ENCODE peak calls at places on chromosome 21, in six cellular contexts. R is MM.1S, E is ureter, Q is choroid plexus epithelial cell, Z is AG08396, W is T-cell. L is an unnamed sample.

GRCh38 chr21:26147535-26147934 is 23.0 kb downstream of the APP start:
- DNase-seq in R (no peak), E (no peak), Q (no peak), Z (no peak), W (no peak), L (no peak)

GRCh38 chr21:45894107-45894810 is 87.3 kb upstream of the COL6A1 start:
- DNase-seq in R (no peak), E (no peak), Q (peak), Z (peak), W (no peak), L (no peak)

GRCh38 chr21:46509760-46510159 is 51.1 kb downstream of the DIP2A start:
- DNase-seq in R (no peak), E (peak), Q (no peak), Z (no peak), W (no peak), L (no peak)

GRCh38 chr21:25735895-25736597 is 1.3 kb downstream of the GABPA start:
- DNase-seq in R (peak), E (no peak), Q (peak), Z (peak), W (no peak), L (peak)

GRCh38 chr21:45226540-45227326 is 61.0 kb downstream of the POFUT2 start:
- DNase-seq in R (no peak), E (no peak), Q (no peak), Z (no peak), W (peak), L (peak)

GRCh38 chr21:36550761-36551160 is 70.8 kb upstream of the CLDN14 start:
- DNase-seq in R (no peak), E (no peak), Q (no peak), Z (no peak), W (no peak), L (no peak)

GRCh38 chr21:42939581-42940413 is 14.4 kb upstream of the ERVH48-1 start:
- DNase-seq in R (no peak), E (peak), Q (peak), Z (peak), W (no peak), L (peak)

GRCh38 chr21:41399401-41399800 is 26.6 kb upstream of the MX1 start:
- DNase-seq in R (no peak), E (no peak), Q (no peak), Z (no peak), W (no peak), L (no peak)

GRCh38 chr21:38470762-38471161 is 27.5 kb downstream of the ERG start:
- DNase-seq in R (no peak), E (no peak), Q (peak), Z (no peak), W (no peak), L (no peak)

GRCh38 chr21:39451332-39452206 is at the start of gene SH3BGR:
- DNase-seq in R (no peak), E (peak), Q (no peak), Z (no peak), W (no peak), L (no peak)

GRCh38 chr21:16137106-16137505 is 407.3 kb downstream of the USP25 start:
- DNase-seq in R (no peak), E (no peak), Q (peak), Z (no peak), W (no peak), L (no peak)

GRCh38 chr21:16239659-16240265 is 510.0 kb downstream of the USP25 start:
- DNase-seq in R (no peak), E (no peak), Q (no peak), Z (no peak), W (no peak), L (no peak)

GRCh38 chr21:45458281-45459170 is 53.6 kb downstream of the COL18A1 start:
- DNase-seq in R (no peak), E (no peak), Q (no peak), Z (no peak), W (no peak), L (no peak)

GRCh38 chr21:28832013-28832714 is 160.5 kb downstream of the LTN1 start:
- DNase-seq in R (peak), E (no peak), Q (peak), Z (no peak), W (no peak), L (no peak)

GRCh38 chr21:33924766-33925100 is 9.1 kb upstream of the ATP5PO start:
- DNase-seq in R (no peak), E (peak), Q (no peak), Z (no peak), W (no peak), L (no peak)

GRCh38 chr21:45385549-45386050 is 19.4 kb upstream of the COL18A1 start:
- DNase-seq in R (no peak), E (no peak), Q (no peak), Z (no peak), W (no peak), L (no peak)

GRCh38 chr21:15604424-15604823 is 125.4 kb upstream of the USP25 start:
- DNase-seq in R (no peak), E (no peak), Q (peak), Z (peak), W (no peak), L (peak)

GRCh38 chr21:37700641-37701202 is 215.5 kb downstream of the KCNJ6 start:
- DNase-seq in R (peak), E (no peak), Q (peak), Z (peak), W (no peak), L (peak)

L was measured in ACHN.